ENCODE peak calls at places on chromosomes 7 and 10, in nine cellular contexts. B is psoas muscle, P is kidney epithelial cell, X is tibial artery, C is dorsolateral prefrontal cortex, R is thyroid gland, W is adrenal gland, M is Panc1, L is Caco-2. G is an unnamed sample.

GRCh38 chr7:82444220-82445049 is 858 bp upstream of the CACNA2D1 start:
- DNase-seq in B (no peak), P (no peak), M (peak), C (peak), X (no peak), R (peak), W (no peak), L (no peak), G (no peak)

GRCh38 chr7:136339464-136339863 is 362.3 kb upstream of the MTPN start:
- DNase-seq in P (no peak), W (no peak), R (no peak), C (no peak), M (no peak), X (no peak), L (no peak), B (no peak), G (no peak)

GRCh38 chr7:137882261-137882668 is 35.5 kb upstream of the DGKI start:
- DNase-seq in R (no peak), M (peak), X (no peak), L (no peak), W (peak), P (peak), B (peak), C (no peak), G (peak)

GRCh38 chr7:105454921-105455320 is 66.2 kb upstream of the SRPK2 start:
- DNase-seq in B (no peak), M (no peak), X (no peak), W (no peak), R (no peak), L (no peak), C (no peak), P (no peak), G (no peak)

GRCh38 chr10:15743443-15743842 is 23.7 kb upstream of the ITGA8 start:
- DNase-seq in W (no peak), C (no peak), P (no peak), B (no peak), L (no peak), M (no peak), R (no peak), X (no peak), G (no peak)

GRCh38 chr7:84092207-84092606 is 102.4 kb downstream of the SEMA3A start:
- DNase-seq in L (no peak), R (no peak), X (no peak), B (no peak), C (no peak), P (no peak), M (no peak), W (no peak), G (no peak)

GRCh38 chr10:47348138-47348651 is at the start of gene RBP3:
- DNase-seq in R (no peak), B (no peak), X (no peak), P (no peak), W (no peak), M (no peak), L (no peak), C (no peak), G (no peak)

GRCh38 chr10:69628876-69629275 is 1.2 kb upstream of the FAM241B start:
- DNase-seq in P (no peak), W (no peak), M (no peak), C (no peak), R (peak), B (no peak), X (no peak), L (no peak), G (no peak)

GRCh38 chr7:25496394-25497103 is 268.3 kb upstream of the NPVF start:
- DNase-seq in B (no peak), L (no peak), W (no peak), R (no peak), X (no peak), C (no peak), M (no peak), P (no peak), G (no peak)

GRCh38 chr10:3348561-3348960 is 176.0 kb upstream of the PITRM1 start:
- DNase-seq in L (no peak), C (no peak), M (no peak), X (no peak), P (no peak), R (no peak), W (no peak), B (no peak), G (no peak)

GRCh38 chr7:112930787-112931186 is 140.6 kb upstream of the TMEM168 start:
- DNase-seq in B (no peak), X (no peak), R (no peak), C (no peak), L (no peak), P (no peak), W (no peak), M (no peak), G (no peak)

GRCh38 chr7:151925446-151926335 is 30.6 kb upstream of the GALNTL5 start:
- DNase-seq in B (peak), P (no peak), X (peak), W (peak), C (peak), M (no peak), L (no peak), R (peak), G (no peak)

GRCh38 chr7:71538210-71538609 is 406.3 kb downstream of the GALNT17 start:
- DNase-seq in X (no peak), R (no peak), B (no peak), W (no peak), M (no peak), L (no peak), P (no peak), C (no peak), G (peak)

GRCh38 chr7:21996641-21997040 is 50.9 kb upstream of the CDCA7L start:
- DNase-seq in C (no peak), L (no peak), M (no peak), W (no peak), X (no peak), R (no peak), B (no peak), P (no peak), G (no peak)

GRCh38 chr10:120963053-120963533 is 111.9 kb downstream of the WDR11 start:
- DNase-seq in R (peak), W (no peak), P (no peak), C (no peak), X (no peak), L (peak), M (no peak), B (no peak), G (no peak)

GRCh38 chr10:22833781-22834180 is 94.1 kb upstream of the ARMC3 start:
- DNase-seq in C (no peak), P (no peak), L (no peak), X (no peak), W (no peak), R (no peak), B (no peak), M (no peak), G (no peak)

GRCh38 chr7:88866265-88866863 is 70.8 kb upstream of the TEX47 start:
- DNase-seq in M (no peak), X (no peak), P (no peak), R (no peak), W (no peak), B (no peak), L (no peak), C (no peak), G (no peak)

GRCh38 chr10:16777473-16778370 is 39.5 kb downstream of the RSU1 start:
- DNase-seq in C (no peak), L (peak), R (no peak), M (peak), W (peak), X (no peak), B (no peak), P (peak), G (no peak)

GRCh38 chr10:75466886-75467285 is 35.5 kb downstream of the LRMDA start:
- DNase-seq in L (no peak), X (no peak), B (peak), W (no peak), R (no peak), M (no peak), C (no peak), P (no peak), G (no peak)

GRCh38 chr10:32408690-32409089 is 37.2 kb upstream of the CCDC7 start:
- DNase-seq in X (no peak), B (no peak), C (no peak), W (no peak), L (no peak), M (no peak), P (no peak), R (no peak), G (no peak)

GRCh38 chr10:124997246-124997790 is 55.4 kb downstream of the ZRANB1 start:
- DNase-seq in P (no peak), R (no peak), M (no peak), B (no peak), L (no peak), C (no peak), X (peak), W (peak), G (no peak)

GRCh38 chr7:27146491-27147210 is 923 bp downstream of the HOXA6 start:
- DNase-seq in W (peak), P (no peak), L (no peak), M (no peak), C (no peak), R (no peak), B (no peak), X (no peak), G (no peak)

GRCh38 chr10:42998481-42999384 is 78.1 kb upstream of the RET start:
- DNase-seq in W (no peak), L (peak), M (no peak), P (no peak), R (no peak), C (no peak), X (no peak), B (no peak), G (no peak)

GRCh38 chr7:135745702-135746312 is 2.8 kb downstream of the FAM180A start:
- DNase-seq in P (peak), B (peak), X (peak), R (peak), M (peak), W (peak), L (no peak), C (no peak), G (no peak)

GRCh38 chr10:42875792-42876191 is 93.2 kb downstream of the BMS1 start:
- DNase-seq in C (no peak), L (no peak), W (peak), B (no peak), M (no peak), R (no peak), X (no peak), P (no peak), G (peak)

GRCh38 chr7:82527831-82528230 is 84.3 kb upstream of the CACNA2D1 start:
- DNase-seq in C (no peak), M (no peak), R (no peak), B (no peak), P (no peak), X (no peak), W (no peak), L (no peak), G (no peak)

DNA sequence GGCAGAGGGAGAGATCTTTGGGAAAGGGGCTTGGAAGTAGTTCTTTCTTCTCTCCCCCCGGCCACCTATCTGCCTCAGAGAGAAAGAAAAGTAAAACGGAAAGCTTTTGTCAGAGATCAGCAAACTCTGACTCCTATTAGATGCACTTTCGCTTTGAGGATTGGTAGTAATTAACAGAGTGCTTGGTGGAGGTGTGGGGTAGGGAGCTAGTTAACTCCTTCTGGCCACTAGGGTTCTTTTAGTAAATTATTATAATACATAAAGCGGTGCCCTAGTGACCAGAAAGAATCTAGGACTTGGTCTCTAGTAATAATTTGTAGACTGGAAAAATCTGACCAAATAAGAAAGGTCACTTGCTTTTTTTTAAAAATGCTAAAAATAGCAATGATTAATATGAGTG is 54.6 kb downstream of the CPVL start:
- DNase-seq in R (no peak), M (no peak), C (no peak), X (no peak), P (no peak), B (no peak), L (no peak), W (no peak), G (no peak)
- TF ChIP-seq CTCF in R (no peak), M (no peak), C (no peak), X (no peak), P (peak), B (peak), L (no peak), W (peak), G (no peak)

DNA sequence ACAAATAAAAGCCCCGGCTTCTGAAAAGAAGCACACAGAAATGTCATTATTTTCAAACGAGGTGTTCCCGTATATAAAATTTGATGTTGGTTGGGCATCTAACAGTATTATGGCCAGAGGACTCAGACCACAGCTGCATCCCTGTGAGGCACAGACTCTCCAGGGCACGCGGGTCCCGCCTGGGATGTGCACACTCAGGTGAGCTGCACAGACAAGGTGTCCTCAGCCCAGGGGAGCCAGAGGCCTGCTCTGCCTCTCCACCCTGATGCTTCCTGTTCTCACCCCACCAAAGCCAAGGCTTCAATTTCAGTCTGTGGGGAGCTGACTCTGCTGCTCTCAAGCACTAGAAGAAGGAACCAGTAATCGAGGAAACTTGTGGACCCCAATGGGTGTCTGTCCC is 1.7 kb upstream of the CYP2E1 start:
- DNase-seq in W (no peak), R (no peak), C (no peak), L (no peak), B (no peak), P (no peak), X (no peak), M (no peak), G (no peak)
- H3K4me3 ChIP-seq in W (no peak), R (no peak), C (no peak), L (no peak), B (no peak), P (no peak), X (no peak), M (no peak), G (no peak)

GRCh38 chr10:131654471-131655087 is 246.2 kb upstream of the PPP2R2D start:
- DNase-seq in P (no peak), R (no peak), X (no peak), B (no peak), M (no peak), W (no peak), C (no peak), L (no peak), G (no peak)

GRCh38 chr10:131653550-131654470 is 247.0 kb upstream of the PPP2R2D start:
- DNase-seq in P (no peak), B (no peak), C (no peak), M (no peak), R (no peak), W (no peak), X (peak), L (no peak), G (no peak)

GRCh38 chr10:131656009-131656408 is 244.8 kb upstream of the PPP2R2D start:
- DNase-seq in X (no peak), L (no peak), B (no peak), W (no peak), M (no peak), P (no peak), R (no peak), C (no peak), G (no peak)

GRCh38 chr10:131656446-131656845 is 244.4 kb upstream of the PPP2R2D start:
- DNase-seq in X (peak), R (no peak), B (no peak), L (no peak), W (peak), C (no peak), M (no peak), P (no peak), G (no peak)

DNA sequence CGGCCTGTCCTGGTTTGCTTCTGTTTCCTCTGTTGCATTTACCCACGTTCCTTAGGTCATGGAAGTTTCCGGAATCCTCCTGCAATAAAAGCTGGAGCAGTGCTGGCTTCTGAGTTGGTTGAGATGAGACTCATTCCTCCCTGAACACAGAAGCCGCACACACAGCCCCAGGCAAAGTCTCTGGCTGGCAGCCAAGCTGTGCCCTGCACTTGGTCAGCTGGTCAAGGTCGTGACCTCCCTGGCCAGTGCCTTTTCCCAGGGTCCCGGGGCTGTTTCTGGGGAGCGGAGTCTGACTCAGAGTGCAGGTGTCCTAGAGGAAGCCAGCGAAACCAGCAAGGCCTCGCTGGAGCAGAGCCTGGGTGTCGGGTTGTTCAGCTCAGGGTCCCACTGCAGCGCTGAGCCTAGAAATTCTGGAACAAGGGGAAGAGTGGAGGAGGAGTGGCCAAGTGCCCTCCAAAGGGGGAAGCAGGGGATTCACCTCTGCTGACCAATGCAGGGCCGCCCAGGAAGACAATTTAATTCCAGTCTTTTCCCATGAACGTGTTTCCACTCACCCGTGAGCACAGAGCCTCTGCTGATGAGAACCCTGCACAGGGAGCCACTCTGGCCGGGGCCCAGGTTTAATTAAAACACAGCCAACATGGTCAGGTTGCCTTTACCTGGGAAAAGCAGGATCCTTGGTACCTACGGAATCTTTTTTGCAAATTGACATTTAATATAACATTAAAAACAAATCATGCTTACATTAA is 245.5 kb upstream of the PPP2R2D start:
- DNase-seq in M (no peak), C (no peak), W (peak), P (peak), X (peak), R (no peak), B (no peak), L (no peak), G (no peak)
- TF ChIP-seq CTCF in M (no peak), C (no peak), W (no peak), P (no peak), X (no peak), R (no peak), B (no peak), L (no peak), G (no peak)

GRCh38 chr10:71316786-71317160 is 2.3 kb upstream of the SLC29A3 start:
- DNase-seq in R (no peak), X (no peak), B (no peak), P (no peak), L (no peak), M (no peak), W (no peak), C (no peak), G (no peak)

GRCh38 chr10:71319042-71319799 is at the start of gene SLC29A3:
- DNase-seq in W (peak), L (peak), R (peak), M (no peak), X (peak), B (peak), P (no peak), C (peak), G (peak)

GRCh38 chr10:71320592-71320991 is 1.5 kb downstream of the SLC29A3 start:
- DNase-seq in M (no peak), R (no peak), W (no peak), B (no peak), X (no peak), C (no peak), P (no peak), L (no peak), G (no peak)

GRCh38 chr10:71321386-71321785 is 2.3 kb downstream of the SLC29A3 start:
- DNase-seq in C (no peak), B (no peak), P (no peak), W (no peak), X (no peak), M (no peak), R (no peak), L (no peak), G (no peak)

GRCh38 chr10:71319800-71320392 is 837 bp downstream of the SLC29A3 start:
- DNase-seq in W (no peak), M (no peak), B (no peak), X (no peak), C (no peak), R (no peak), P (no peak), L (no peak), G (no peak)
- H3K4me3 ChIP-seq in W (no peak), M (peak), B (peak), X (peak), C (peak), R (peak), P (peak), L (peak), G (peak)

G was measured in BE2C.